ENCODE peak calls at places on chromosomes 3 and 15, in eight cellular contexts. One of them, this sample, is unnamed. For H3K36me3, the result is how much of the 10 kb centered on the place peaks cover.

GRCh38 chr3:100802126-100802525 is 92.8 kb downstream of the TFG start:
- DNase-seq in colonic mucosa: no peak
- DNase-seq in GM23248: no peak
- DNase-seq in astrocyte: no peak
- DNase-seq in adipocyte: no peak
- DNase-seq in fibroblast of lung: peak
- DNase-seq in DND-41: no peak
- DNase-seq in neural progenitor cell: no peak
- DNase-seq in this sample: no peak

GRCh38 chr3:186746008-186746407 is 28.8 kb downstream of the KNG1 start:
- DNase-seq in neural progenitor cell: peak
- DNase-seq in colonic mucosa: peak
- DNase-seq in astrocyte: peak
- DNase-seq in DND-41: peak
- DNase-seq in adipocyte: peak
- DNase-seq in GM23248: peak
- DNase-seq in fibroblast of lung: peak
- DNase-seq in this sample: no peak

GRCh38 chr15:70355275-70355795 is 257.6 kb upstream of the TLE3 start:
- DNase-seq in DND-41: no peak
- DNase-seq in GM23248: no peak
- DNase-seq in astrocyte: no peak
- DNase-seq in neural progenitor cell: no peak
- DNase-seq in fibroblast of lung: no peak
- DNase-seq in adipocyte: no peak
- DNase-seq in colonic mucosa: no peak
- DNase-seq in this sample: no peak

GRCh38 chr3:146803746-146804145 is 198.6 kb upstream of the PLSCR5 start:
- DNase-seq in colonic mucosa: no peak
- DNase-seq in fibroblast of lung: peak
- DNase-seq in astrocyte: peak
- DNase-seq in adipocyte: peak
- DNase-seq in neural progenitor cell: peak
- DNase-seq in GM23248: peak
- DNase-seq in DND-41: no peak
- DNase-seq in this sample: no peak

GRCh38 chr3:193826126-193826795 is 233.3 kb downstream of the OPA1 start:
- DNase-seq in astrocyte: peak
- DNase-seq in colonic mucosa: peak
- DNase-seq in DND-41: no peak
- DNase-seq in adipocyte: peak
- DNase-seq in GM23248: peak
- DNase-seq in fibroblast of lung: peak
- DNase-seq in neural progenitor cell: no peak
- DNase-seq in this sample: no peak

GRCh38 chr3:120364821-120365220 is 15.7 kb upstream of the LRRC58 start:
- DNase-seq in fibroblast of lung: peak
- DNase-seq in astrocyte: peak
- DNase-seq in colonic mucosa: no peak
- DNase-seq in neural progenitor cell: no peak
- DNase-seq in adipocyte: peak
- DNase-seq in GM23248: peak
- DNase-seq in DND-41: no peak
- DNase-seq in this sample: no peak

GRCh38 chr15:82585072-82585471 is 44.8 kb upstream of the RPS17 start:
- DNase-seq in colonic mucosa: no peak
- DNase-seq in adipocyte: peak
- DNase-seq in GM23248: peak
- DNase-seq in astrocyte: peak
- DNase-seq in DND-41: no peak
- DNase-seq in neural progenitor cell: no peak
- DNase-seq in fibroblast of lung: peak
- DNase-seq in this sample: no peak

GRCh38 chr3:66138336-66139234 is 82.2 kb upstream of the SLC25A26 start:
- DNase-seq in neural progenitor cell: peak
- DNase-seq in adipocyte: peak
- DNase-seq in colonic mucosa: peak
- DNase-seq in astrocyte: peak
- DNase-seq in fibroblast of lung: peak
- DNase-seq in GM23248: peak
- DNase-seq in DND-41: peak
- DNase-seq in this sample: no peak

GRCh38 chr3:170814822-170815221 is 55.2 kb downstream of the RPL22L1 start:
- DNase-seq in DND-41: no peak
- DNase-seq in adipocyte: no peak
- DNase-seq in fibroblast of lung: no peak
- DNase-seq in GM23248: no peak
- DNase-seq in colonic mucosa: no peak
- DNase-seq in neural progenitor cell: no peak
- DNase-seq in astrocyte: no peak
- DNase-seq in this sample: no peak

GRCh38 chr3:9142346-9142745 is 107.1 kb downstream of the SRGAP3 start:
- DNase-seq in colonic mucosa: no peak
- DNase-seq in neural progenitor cell: no peak
- DNase-seq in astrocyte: peak
- DNase-seq in adipocyte: no peak
- DNase-seq in fibroblast of lung: peak
- DNase-seq in GM23248: no peak
- DNase-seq in DND-41: no peak
- DNase-seq in this sample: no peak

GRCh38 chr3:141243295-141243707 is 11.7 kb downstream of the PXYLP1 start:
- DNase-seq in astrocyte: peak
- DNase-seq in colonic mucosa: no peak
- DNase-seq in adipocyte: peak
- DNase-seq in DND-41: peak
- DNase-seq in GM23248: peak
- DNase-seq in neural progenitor cell: no peak
- DNase-seq in fibroblast of lung: peak
- DNase-seq in this sample: no peak

DNA sequence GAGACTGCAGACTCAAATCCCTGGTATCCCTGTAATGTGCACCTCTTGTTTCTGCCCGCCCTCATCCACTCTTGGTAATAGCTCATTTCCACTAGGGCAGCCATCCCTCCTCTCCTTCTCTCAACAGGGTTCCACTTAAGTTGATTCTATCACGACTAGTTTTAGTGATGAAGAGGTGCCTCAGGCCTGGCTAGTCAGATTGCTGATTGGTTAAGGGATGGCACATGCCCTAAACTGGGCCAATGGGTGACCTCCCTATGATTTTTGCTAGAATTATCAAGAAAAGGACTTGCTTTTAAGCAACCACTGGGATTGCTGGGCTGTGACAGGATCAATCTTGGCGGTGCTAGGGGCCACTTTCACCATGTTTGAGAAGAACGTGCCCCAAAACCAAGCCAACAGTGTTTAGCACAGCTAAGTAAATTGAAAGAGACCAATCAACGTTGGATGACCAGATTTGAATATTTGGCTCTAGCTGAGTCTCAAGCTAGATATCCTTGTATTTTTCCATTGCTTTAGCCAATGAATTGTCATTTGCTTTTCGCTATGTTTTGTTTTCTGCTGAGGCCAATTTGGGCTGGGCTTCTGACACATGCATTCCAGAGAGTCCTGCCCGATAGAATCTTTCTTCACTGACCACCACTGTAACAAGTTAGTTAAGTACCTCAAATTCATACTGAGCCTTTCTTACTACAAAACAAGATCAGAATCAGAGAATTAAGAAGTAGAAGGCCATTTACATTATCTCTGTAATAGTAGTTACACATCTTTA is 131.0 kb downstream of the PDZRN3 start:
- DNase-seq in adipocyte: peak
- DNase-seq in fibroblast of lung: peak
- DNase-seq in astrocyte: peak
- DNase-seq in GM23248: peak
- DNase-seq in colonic mucosa: no peak
- DNase-seq in DND-41: no peak
- DNase-seq in neural progenitor cell: no peak
- DNase-seq in this sample: no peak
- H3K9ac ChIP-seq in adipocyte: peak
- H3K9ac ChIP-seq in fibroblast of lung: no peak
- H3K9ac ChIP-seq in astrocyte: peak
- H3K9ac ChIP-seq in GM23248: peak
- H3K9ac ChIP-seq in colonic mucosa: no peak
- H3K9ac ChIP-seq in DND-41: no peak
- H3K9ac ChIP-seq in neural progenitor cell: no peak
- H3K9ac ChIP-seq in this sample: no peak

DNA sequence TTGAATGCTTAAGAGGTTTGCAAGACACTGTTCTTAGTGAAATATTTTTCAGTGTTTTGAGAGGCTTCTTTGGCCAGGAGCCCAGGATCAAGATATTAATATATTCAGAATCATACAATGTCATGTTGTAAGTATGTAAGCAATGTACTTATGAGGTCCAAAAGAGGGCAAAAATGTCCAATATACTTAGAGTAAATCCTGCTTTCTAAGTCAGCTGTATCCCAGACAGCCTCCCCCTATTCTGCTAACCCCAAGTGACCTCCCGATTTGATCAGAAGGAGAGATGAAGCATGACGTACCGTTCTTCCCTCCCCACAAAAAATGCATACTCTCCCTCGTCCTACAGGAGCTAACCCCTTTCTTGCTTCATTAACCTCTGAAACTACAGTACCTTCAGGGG is 70.9 kb downstream of the CHAC1 start:
- DNase-seq in DND-41: no peak
- DNase-seq in adipocyte: peak
- DNase-seq in GM23248: peak
- DNase-seq in colonic mucosa: no peak
- DNase-seq in neural progenitor cell: no peak
- DNase-seq in astrocyte: peak
- DNase-seq in fibroblast of lung: peak
- DNase-seq in this sample: no peak
- H3K36me3 ChIP-seq in DND-41: half or more
- H3K36me3 ChIP-seq in adipocyte: under half
- H3K36me3 ChIP-seq in GM23248: under half
- H3K36me3 ChIP-seq in colonic mucosa: under half
- H3K36me3 ChIP-seq in neural progenitor cell: under half
- H3K36me3 ChIP-seq in astrocyte: under half
- H3K36me3 ChIP-seq in fibroblast of lung: under half
- H3K36me3 ChIP-seq in this sample: under half

DNA sequence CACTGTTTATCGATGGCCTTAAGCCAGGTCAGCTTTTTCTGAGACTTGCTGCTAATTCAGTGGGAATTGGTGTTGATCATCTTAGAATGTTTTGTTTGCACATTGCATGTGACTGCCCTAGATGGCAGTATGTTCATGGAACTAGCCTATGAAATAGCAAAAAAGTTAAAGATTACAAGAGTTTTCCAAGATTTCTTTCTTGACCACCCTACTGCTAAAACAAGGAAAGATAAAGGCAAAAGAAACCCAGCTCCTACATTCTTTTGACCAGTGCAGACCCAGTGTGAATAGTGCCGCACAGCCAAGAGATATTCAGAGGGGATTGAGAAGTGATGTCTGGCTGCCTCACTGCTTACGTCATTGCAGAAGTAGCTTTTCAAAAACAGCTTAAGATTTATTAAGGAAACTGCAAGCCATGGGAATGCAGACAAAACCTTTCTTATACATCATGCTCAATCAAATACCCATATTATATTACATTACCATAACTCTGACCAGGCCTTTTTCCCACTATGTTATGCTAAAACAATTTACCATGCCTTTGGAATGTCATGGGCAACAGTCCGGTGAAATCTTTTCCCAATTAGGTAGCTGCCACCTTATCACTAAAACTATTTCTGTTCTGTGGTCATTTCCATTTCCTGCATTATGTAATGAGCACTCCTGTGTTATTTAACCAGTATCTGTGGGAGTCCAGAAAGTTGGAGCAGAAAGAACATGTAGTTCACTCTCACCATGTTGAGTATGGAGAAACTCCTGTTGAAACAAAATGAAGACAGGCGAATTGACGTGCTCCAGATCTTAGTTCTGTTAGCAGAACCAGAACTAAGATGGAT is 6.0 kb downstream of the PHLDB2 start:
- DNase-seq in astrocyte: peak
- DNase-seq in GM23248: peak
- DNase-seq in neural progenitor cell: no peak
- DNase-seq in colonic mucosa: no peak
- DNase-seq in DND-41: no peak
- DNase-seq in fibroblast of lung: peak
- DNase-seq in adipocyte: peak
- DNase-seq in this sample: no peak
- H3K9ac ChIP-seq in astrocyte: peak
- H3K9ac ChIP-seq in GM23248: peak
- H3K9ac ChIP-seq in neural progenitor cell: no peak
- H3K9ac ChIP-seq in colonic mucosa: no peak
- H3K9ac ChIP-seq in DND-41: no peak
- H3K9ac ChIP-seq in fibroblast of lung: no peak
- H3K9ac ChIP-seq in adipocyte: peak
- H3K9ac ChIP-seq in this sample: peak

GRCh38 chr3:47416041-47416440 is 35.2 kb downstream of the PTPN23 start:
- DNase-seq in GM23248: no peak
- DNase-seq in fibroblast of lung: no peak
- DNase-seq in astrocyte: no peak
- DNase-seq in colonic mucosa: no peak
- DNase-seq in DND-41: no peak
- DNase-seq in adipocyte: no peak
- DNase-seq in neural progenitor cell: no peak
- DNase-seq in this sample: no peak
- H3K36me3 ChIP-seq in GM23248: under half
- H3K36me3 ChIP-seq in fibroblast of lung: under half
- H3K36me3 ChIP-seq in astrocyte: under half
- H3K36me3 ChIP-seq in colonic mucosa: under half
- H3K36me3 ChIP-seq in DND-41: half or more
- H3K36me3 ChIP-seq in adipocyte: half or more
- H3K36me3 ChIP-seq in neural progenitor cell: under half
- H3K36me3 ChIP-seq in this sample: under half

DNA sequence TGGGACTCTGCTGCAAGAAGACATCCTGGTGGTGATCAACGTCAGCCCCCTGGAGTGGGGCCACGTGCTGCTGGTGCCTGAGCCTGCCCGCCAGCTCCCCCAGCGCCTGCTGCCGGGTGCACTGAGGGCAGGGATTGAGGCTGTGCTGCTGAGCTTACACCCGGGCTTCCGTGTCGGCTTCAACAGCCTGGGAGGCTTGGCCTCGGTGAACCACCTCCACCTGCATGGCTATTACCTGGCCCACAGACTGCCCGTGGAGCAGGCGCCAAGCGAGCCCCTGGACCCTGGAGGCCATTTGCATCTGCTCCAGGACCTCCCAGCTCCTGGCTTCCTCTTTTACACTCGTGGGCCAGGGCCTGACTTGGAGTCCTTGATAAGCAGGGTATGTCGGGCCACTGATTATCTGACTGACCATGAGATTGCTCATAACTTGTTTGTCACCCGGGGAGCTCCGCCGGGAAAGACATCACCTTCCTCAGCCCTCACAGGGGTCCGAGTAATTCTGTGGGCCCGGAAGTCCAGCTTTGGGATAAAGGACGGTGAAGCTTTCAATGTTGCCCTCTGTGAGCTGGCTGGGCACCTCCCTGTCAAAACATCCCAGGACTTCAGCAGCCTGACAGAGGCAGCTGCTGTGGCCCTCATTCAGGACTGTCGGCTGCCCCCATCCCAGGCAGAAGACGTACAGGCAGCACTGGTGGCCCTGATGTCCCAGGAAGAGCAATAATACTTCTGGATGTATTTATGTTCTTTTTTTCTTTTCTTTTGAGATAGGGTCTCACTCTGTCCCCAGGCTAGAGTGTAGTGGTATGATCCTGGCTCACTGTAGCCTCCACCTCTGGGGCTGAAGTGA is 7.6 kb downstream of the GDPGP1 start:
- DNase-seq in GM23248: no peak
- DNase-seq in adipocyte: no peak
- DNase-seq in colonic mucosa: no peak
- DNase-seq in astrocyte: no peak
- DNase-seq in neural progenitor cell: no peak
- DNase-seq in DND-41: no peak
- DNase-seq in fibroblast of lung: no peak
- DNase-seq in this sample: no peak
- H3K9ac ChIP-seq in GM23248: no peak
- H3K9ac ChIP-seq in adipocyte: no peak
- H3K9ac ChIP-seq in colonic mucosa: no peak
- H3K9ac ChIP-seq in astrocyte: no peak
- H3K9ac ChIP-seq in neural progenitor cell: no peak
- H3K9ac ChIP-seq in DND-41: no peak
- H3K9ac ChIP-seq in fibroblast of lung: no peak
- H3K9ac ChIP-seq in this sample: no peak

This sample was measured in kidney.